ENCODE peak calls at places on chromosomes 16 and 17, in five cellular contexts. O is GM12878, Z is K562, F is H1, Y is HepG2. L is an unnamed sample.

GRCh38 chr16:11256657-11257130 is 690 bp upstream of the SOCS1 start:
- DNase-seq in O (no peak), Y (no peak), Z (peak), F (no peak), L (peak)

GRCh38 chr16:22763655-22764054 is 50.3 kb upstream of the HS3ST2 start:
- DNase-seq in O (no peak), Y (no peak), F (no peak), Z (no peak), L (no peak)

GRCh38 chr17:7858487-7858832 is 657 bp downstream of the CYB5D1 start:
- DNase-seq in O (no peak), Z (peak), Y (peak), F (no peak), L (peak)

GRCh38 chr17:36722121-36722902 is 120.9 kb downstream of the MRM1 start:
- DNase-seq in O (no peak), F (peak), Z (peak), Y (no peak), L (peak)

GRCh38 chr17:17739388-17740066 is 58.3 kb downstream of the RAI1 start:
- DNase-seq in Y (no peak), Z (peak), F (no peak), O (no peak), L (no peak)

GRCh38 chr17:79664925-79665738 is 54.3 kb upstream of the RBFOX3 start:
- DNase-seq in Z (no peak), F (peak), O (no peak), Y (no peak), L (peak)

GRCh38 chr17:64615025-64615677 is 47.0 kb downstream of the SMURF2 start:
- DNase-seq in O (no peak), F (no peak), Y (no peak), Z (no peak), L (peak)

GRCh38 chr17:64773836-64774761 is 112.0 kb upstream of the SMURF2 start:
- DNase-seq in O (no peak), Z (peak), Y (peak), F (peak), L (peak)

GRCh38 chr16:15653227-15653626 is 3.2 kb downstream of the NDE1 start:
- DNase-seq in O (no peak), F (no peak), Y (peak), Z (no peak), L (no peak)
- TF ChIP-seq CREB1 in O (no peak), F (no peak), Y (no peak), Z (no peak), L (no peak)

DNA sequence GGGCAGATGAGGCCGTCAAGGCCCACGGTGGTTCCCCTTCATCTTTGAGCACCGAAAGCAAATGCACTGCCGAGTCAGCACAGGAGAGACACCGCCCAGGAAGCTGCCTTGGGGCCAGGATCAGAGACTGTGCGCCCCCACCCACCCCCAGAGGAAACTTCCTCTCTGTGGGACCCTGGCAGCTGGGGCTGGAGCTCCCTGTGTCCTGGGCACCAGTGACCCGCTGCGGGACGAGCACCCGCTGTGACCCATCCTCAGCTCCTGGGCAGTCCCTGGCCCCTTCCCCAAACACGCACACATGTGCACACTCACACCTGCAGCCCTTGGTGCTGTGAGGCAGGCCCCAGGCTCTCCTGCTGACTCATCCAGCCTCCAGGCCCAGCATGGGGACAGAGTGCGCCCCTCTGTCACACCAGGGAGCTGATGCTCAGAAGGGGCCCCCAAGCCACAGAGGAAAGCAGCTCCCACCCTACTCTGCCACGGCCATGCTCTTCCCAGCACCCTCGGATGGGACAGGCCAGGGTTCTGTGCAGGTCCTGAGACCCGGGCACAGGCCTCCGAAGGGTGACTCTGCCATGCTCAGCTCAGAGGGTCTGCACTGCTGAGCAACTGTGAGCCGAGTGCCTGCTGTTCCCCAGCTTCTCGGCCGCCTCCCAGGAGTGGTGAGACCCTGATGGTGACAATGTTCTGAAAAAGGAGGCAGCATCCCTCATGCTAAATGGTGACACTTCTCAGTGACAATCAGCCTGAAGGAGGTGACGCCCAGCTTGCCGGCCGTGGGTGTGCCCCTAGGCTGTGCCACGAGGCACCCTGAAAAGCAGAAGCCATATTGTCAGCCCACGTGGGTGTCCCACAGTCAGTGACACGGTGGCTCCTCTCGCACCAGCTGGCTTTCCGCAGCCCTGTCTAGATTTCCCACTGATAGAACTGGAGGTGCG is 3.6 kb downstream of the PIEZO1 start:
- DNase-seq in Y (no peak), Z (peak), F (no peak), O (no peak), L (no peak)
- H3K4me2 ChIP-seq in Y (peak), Z (peak), F (no peak), O (peak), L (no peak)

GRCh38 chr17:40561871-40562611 is 3.2 kb downstream of the CCR7 start:
- DNase-seq in Y (no peak), F (no peak), O (peak), Z (no peak), L (no peak)
- TF ChIP-seq CTCF in Y (no peak), F (no peak), O (peak), Z (peak), L (no peak)

GRCh38 chr16:61813339-61813738 is 222.9 kb downstream of the CDH8 start:
- DNase-seq in O (no peak), Z (no peak), Y (no peak), F (no peak), L (no peak)
- TF ChIP-seq CREB1 in O (no peak), Z (no peak), Y (no peak), F (no peak), L (no peak)

GRCh38 chr16:88525663-88525990 is 44.6 kb upstream of the ZC3H18 start:
- DNase-seq in O (no peak), Z (no peak), Y (no peak), F (no peak), L (no peak)
- H3K4me2 ChIP-seq in O (no peak), Z (peak), Y (no peak), F (no peak), L (no peak)

DNA sequence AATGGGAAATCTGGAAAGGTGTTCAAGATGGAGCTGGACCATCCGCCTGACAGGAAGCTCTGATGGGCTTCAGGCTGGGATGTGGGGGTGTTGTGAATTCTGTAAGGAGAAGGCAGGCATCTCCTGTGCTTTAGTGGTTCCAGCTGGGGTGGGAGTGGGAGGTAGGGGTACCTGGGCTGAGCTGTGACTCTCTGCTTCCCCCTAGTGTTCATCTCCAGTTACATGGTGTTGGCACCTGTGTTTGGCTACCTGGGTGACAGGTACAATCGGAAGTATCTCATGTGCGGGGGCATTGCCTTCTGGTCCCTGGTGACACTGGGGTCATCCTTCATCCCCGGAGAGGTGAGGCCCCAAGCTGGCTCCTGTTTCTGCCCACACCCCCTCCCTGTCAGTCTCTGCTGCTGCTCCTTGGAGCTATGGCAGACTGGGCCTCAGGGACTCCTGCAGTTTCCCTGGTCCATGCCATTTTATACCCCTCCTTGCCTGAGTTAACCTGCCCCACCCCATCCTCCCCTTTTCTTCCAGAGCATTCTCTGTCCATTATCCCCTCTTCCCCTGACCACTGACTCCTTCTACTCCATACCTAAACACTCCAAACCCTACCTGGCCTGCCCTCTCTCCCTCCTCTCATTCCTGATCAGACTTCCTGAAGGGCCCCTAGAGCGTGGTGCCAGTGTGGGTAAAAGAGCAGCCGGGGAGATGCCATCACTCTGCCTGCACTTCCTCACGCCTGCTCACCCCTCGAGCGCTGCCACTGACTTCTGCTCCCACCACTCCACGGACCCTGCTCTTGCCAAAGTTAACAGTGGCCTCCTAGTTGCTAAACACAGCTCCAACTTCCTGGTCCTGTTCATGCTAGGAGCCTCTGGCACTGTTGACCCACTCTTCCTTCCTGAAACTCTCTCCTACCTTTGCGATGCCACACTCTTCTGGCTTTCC is 3.4 kb downstream of the SPNS1 start:
- DNase-seq in O (no peak), Z (peak), F (peak), Y (peak), L (peak)
- TF ChIP-seq CTCF in O (peak), Z (peak), F (peak), Y (peak), L (peak)

DNA sequence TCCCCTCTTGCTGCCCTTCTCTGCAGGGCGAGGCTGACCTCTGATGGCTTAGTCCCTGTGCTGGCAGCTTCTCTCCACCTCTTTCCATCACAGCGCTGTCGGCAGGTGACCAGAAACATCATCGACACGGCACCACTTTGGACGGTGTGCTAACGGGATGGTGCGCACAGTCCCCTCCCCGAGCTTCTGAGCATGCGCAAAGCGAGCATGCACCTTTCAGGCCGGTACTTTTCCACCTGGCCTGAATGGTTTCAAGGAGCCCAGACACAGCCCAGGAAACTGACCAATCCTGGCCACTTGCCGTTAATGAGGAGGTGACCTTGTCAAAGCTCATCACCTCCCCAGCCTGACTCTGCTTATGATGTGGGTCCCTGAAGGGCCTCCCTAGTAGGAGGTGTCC is 54.8 kb downstream of the MGAT5B start:
- DNase-seq in Z (no peak), O (no peak), Y (no peak), F (no peak), L (no peak)
- TF ChIP-seq CREB1 in Z (no peak), O (no peak), Y (no peak), F (no peak), L (no peak)

DNA sequence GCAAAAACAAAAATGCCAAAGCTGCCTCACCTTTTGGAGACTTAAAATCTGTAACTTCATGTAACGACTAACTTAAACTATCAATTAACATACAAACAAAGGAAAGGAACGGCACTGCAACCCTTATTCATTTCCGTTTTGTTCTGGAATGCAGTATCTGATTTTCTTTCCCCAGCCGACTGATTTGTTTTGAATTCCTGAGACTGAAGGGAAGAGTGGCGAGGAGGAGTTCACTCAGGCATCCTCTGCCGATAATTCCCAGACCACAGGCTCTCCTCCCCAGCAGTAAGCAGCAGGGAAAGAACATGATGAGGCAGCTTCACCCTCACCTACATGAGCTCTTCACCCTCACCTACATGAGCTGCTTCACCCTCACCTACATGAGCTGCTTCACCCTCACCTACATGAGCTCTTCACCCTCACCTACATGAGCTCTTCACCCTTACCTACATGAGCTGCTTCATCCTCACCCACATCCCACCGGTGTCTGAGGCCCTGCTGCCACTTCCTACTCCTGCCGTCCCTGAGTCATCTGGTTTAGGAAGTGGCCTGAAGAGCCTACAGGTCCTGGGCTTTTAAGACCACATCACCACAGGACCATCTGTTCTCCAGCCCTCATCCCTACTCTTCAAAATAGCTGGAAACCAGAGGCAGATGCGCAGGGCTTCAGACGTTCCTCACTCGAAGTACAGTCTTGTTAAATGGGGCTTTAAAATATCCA is 168.0 kb upstream of the RPH3AL start:
- DNase-seq in O (no peak), Y (no peak), Z (no peak), F (no peak), L (peak)
- H3K4me2 ChIP-seq in O (no peak), Y (no peak), Z (no peak), F (peak), L (peak)

GRCh38 chr16:56851671-56852400 is 13.2 kb upstream of the SLC12A3 start:
- DNase-seq in Y (peak), O (no peak), Z (peak), F (no peak), L (peak)
- TF ChIP-seq CTCF in Y (peak), O (peak), Z (peak), F (peak), L (peak)

DNA sequence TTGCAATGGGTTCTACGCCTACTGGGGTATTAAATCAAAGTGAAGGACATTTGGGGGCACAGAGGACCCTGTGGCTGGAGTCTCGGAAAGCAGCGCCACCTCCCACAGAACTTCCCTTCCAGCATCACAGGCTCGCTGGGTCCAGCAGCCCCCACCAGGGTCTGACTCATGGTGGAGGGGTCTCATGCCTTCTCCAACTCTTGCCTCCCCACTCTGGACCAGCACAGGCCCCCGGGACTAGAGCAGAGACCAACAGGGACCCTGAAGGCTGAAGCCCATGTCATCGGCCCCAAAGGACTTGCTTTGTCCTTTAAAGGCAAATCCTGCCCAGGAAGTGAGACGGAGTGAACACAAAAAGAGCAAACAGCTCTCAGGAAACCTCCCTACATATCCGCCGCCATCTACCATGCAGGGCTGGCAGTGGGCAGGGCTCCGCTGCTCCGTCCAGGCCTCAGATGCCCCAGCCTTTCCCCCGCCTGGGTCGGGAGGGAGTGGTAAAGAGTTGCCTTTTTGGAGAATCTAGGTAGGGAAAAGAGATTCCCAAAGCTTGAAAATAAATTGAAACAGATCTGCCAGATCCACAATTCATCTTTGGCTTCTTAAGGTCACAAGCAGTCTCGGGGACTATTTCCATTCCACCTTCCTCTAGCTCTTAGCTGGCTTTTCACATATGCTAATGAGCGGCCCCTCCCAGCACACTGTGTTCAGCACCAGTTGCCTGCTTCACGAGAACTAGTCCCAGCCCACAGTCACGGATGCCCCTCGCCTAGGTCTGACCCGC is 2.1 kb upstream of the GPRC5C start:
- DNase-seq in Y (peak), O (no peak), F (no peak), Z (no peak), L (peak)
- TF ChIP-seq CREB1 in Y (no peak), O (no peak), F (no peak), Z (no peak), L (no peak)